ENCODE peak calls at places on chromosome 17, in eight cellular contexts. One of them, this sample, is unnamed.

GRCh38 chr17:80071116-80071980 is 30.0 kb upstream of the GAA start:
- DNase-seq in body of pancreas: peak
- DNase-seq in gastrocnemius medialis: no peak
- DNase-seq in effector memory CD8-positive, alpha-beta T cell: no peak
- DNase-seq in heart right ventricle: peak
- DNase-seq in lower leg skin: no peak
- DNase-seq in T-helper 1 cell: no peak
- DNase-seq in NT2/D1: no peak
- DNase-seq in this sample: peak

GRCh38 chr17:72710185-72710584 is 382.3 kb downstream of the SLC39A11 start:
- DNase-seq in body of pancreas: no peak
- DNase-seq in gastrocnemius medialis: no peak
- DNase-seq in effector memory CD8-positive, alpha-beta T cell: no peak
- DNase-seq in heart right ventricle: no peak
- DNase-seq in lower leg skin: no peak
- DNase-seq in T-helper 1 cell: no peak
- DNase-seq in NT2/D1: no peak
- DNase-seq in this sample: no peak

GRCh38 chr17:50201226-50201854 is at the start of gene COL1A1:
- DNase-seq in body of pancreas: peak
- DNase-seq in gastrocnemius medialis: no peak
- DNase-seq in effector memory CD8-positive, alpha-beta T cell: no peak
- DNase-seq in heart right ventricle: peak
- DNase-seq in lower leg skin: peak
- DNase-seq in T-helper 1 cell: no peak
- DNase-seq in NT2/D1: no peak
- DNase-seq in this sample: peak

GRCh38 chr17:6610011-6610410 is 30.5 kb downstream of the KIAA0753 start:
- DNase-seq in body of pancreas: no peak
- DNase-seq in gastrocnemius medialis: no peak
- DNase-seq in effector memory CD8-positive, alpha-beta T cell: no peak
- DNase-seq in heart right ventricle: no peak
- DNase-seq in lower leg skin: no peak
- DNase-seq in T-helper 1 cell: no peak
- DNase-seq in NT2/D1: no peak
- DNase-seq in this sample: no peak

GRCh38 chr17:81523139-81524062 is 4.8 kb upstream of the FSCN2 start:
- DNase-seq in body of pancreas: no peak
- DNase-seq in gastrocnemius medialis: no peak
- DNase-seq in effector memory CD8-positive, alpha-beta T cell: no peak
- DNase-seq in heart right ventricle: no peak
- DNase-seq in lower leg skin: no peak
- DNase-seq in T-helper 1 cell: no peak
- DNase-seq in NT2/D1: peak
- DNase-seq in this sample: no peak

GRCh38 chr17:57366558-57367351 is 110.4 kb downstream of the MSI2 start:
- DNase-seq in body of pancreas: no peak
- DNase-seq in gastrocnemius medialis: peak
- DNase-seq in effector memory CD8-positive, alpha-beta T cell: no peak
- DNase-seq in heart right ventricle: no peak
- DNase-seq in lower leg skin: no peak
- DNase-seq in T-helper 1 cell: no peak
- DNase-seq in NT2/D1: no peak
- DNase-seq in this sample: no peak

GRCh38 chr17:7421186-7421585 is 1.1 kb downstream of the SPEM1 start:
- DNase-seq in body of pancreas: no peak
- DNase-seq in gastrocnemius medialis: no peak
- DNase-seq in effector memory CD8-positive, alpha-beta T cell: no peak
- DNase-seq in heart right ventricle: no peak
- DNase-seq in lower leg skin: no peak
- DNase-seq in T-helper 1 cell: no peak
- DNase-seq in NT2/D1: no peak
- DNase-seq in this sample: no peak

GRCh38 chr17:27414271-27414670 is 42.0 kb upstream of the KSR1 start:
- DNase-seq in body of pancreas: no peak
- DNase-seq in gastrocnemius medialis: no peak
- DNase-seq in effector memory CD8-positive, alpha-beta T cell: no peak
- DNase-seq in heart right ventricle: no peak
- DNase-seq in lower leg skin: no peak
- DNase-seq in T-helper 1 cell: no peak
- DNase-seq in NT2/D1: no peak
- DNase-seq in this sample: no peak

GRCh38 chr17:50557265-50558029 is 3.1 kb upstream of the CACNA1G start:
- DNase-seq in body of pancreas: no peak
- DNase-seq in gastrocnemius medialis: no peak
- DNase-seq in effector memory CD8-positive, alpha-beta T cell: no peak
- DNase-seq in heart right ventricle: no peak
- DNase-seq in lower leg skin: no peak
- DNase-seq in T-helper 1 cell: no peak
- DNase-seq in NT2/D1: no peak
- DNase-seq in this sample: no peak

GRCh38 chr17:40115101-40115436 is 6.7 kb upstream of the MSL1 start:
- DNase-seq in body of pancreas: no peak
- DNase-seq in gastrocnemius medialis: no peak
- DNase-seq in effector memory CD8-positive, alpha-beta T cell: no peak
- DNase-seq in heart right ventricle: no peak
- DNase-seq in lower leg skin: no peak
- DNase-seq in T-helper 1 cell: no peak
- DNase-seq in NT2/D1: no peak
- DNase-seq in this sample: no peak

GRCh38 chr17:33667052-33667509 is 374.0 kb upstream of the ASIC2 start:
- DNase-seq in body of pancreas: no peak
- DNase-seq in gastrocnemius medialis: no peak
- DNase-seq in effector memory CD8-positive, alpha-beta T cell: no peak
- DNase-seq in heart right ventricle: no peak
- DNase-seq in lower leg skin: peak
- DNase-seq in T-helper 1 cell: no peak
- DNase-seq in NT2/D1: no peak
- DNase-seq in this sample: no peak

GRCh38 chr17:32696426-32696825 is 180.5 kb downstream of the MYO1D start:
- DNase-seq in body of pancreas: no peak
- DNase-seq in gastrocnemius medialis: no peak
- DNase-seq in effector memory CD8-positive, alpha-beta T cell: no peak
- DNase-seq in heart right ventricle: no peak
- DNase-seq in lower leg skin: no peak
- DNase-seq in T-helper 1 cell: no peak
- DNase-seq in NT2/D1: no peak
- DNase-seq in this sample: no peak

GRCh38 chr17:82047914-82048570 is 3.6 kb downstream of the RFNG start:
- DNase-seq in body of pancreas: no peak
- DNase-seq in gastrocnemius medialis: no peak
- DNase-seq in effector memory CD8-positive, alpha-beta T cell: no peak
- DNase-seq in heart right ventricle: no peak
- DNase-seq in lower leg skin: no peak
- DNase-seq in T-helper 1 cell: no peak
- DNase-seq in NT2/D1: no peak
- DNase-seq in this sample: no peak

GRCh38 chr17:19019041-19019941 is 14.7 kb upstream of the FAM83G start:
- DNase-seq in body of pancreas: no peak
- DNase-seq in gastrocnemius medialis: no peak
- DNase-seq in effector memory CD8-positive, alpha-beta T cell: no peak
- DNase-seq in heart right ventricle: no peak
- DNase-seq in lower leg skin: no peak
- DNase-seq in T-helper 1 cell: no peak
- DNase-seq in NT2/D1: no peak
- DNase-seq in this sample: no peak

GRCh38 chr17:50767446-50767845 is at the start of gene ANKRD40CL:
- DNase-seq in body of pancreas: no peak
- DNase-seq in gastrocnemius medialis: no peak
- DNase-seq in effector memory CD8-positive, alpha-beta T cell: no peak
- DNase-seq in heart right ventricle: no peak
- DNase-seq in lower leg skin: no peak
- DNase-seq in T-helper 1 cell: no peak
- DNase-seq in NT2/D1: no peak
- DNase-seq in this sample: no peak

GRCh38 chr17:64998436-64999190 is 57.9 kb downstream of the GNA13 start:
- DNase-seq in body of pancreas: no peak
- DNase-seq in gastrocnemius medialis: no peak
- DNase-seq in effector memory CD8-positive, alpha-beta T cell: no peak
- DNase-seq in heart right ventricle: no peak
- DNase-seq in lower leg skin: no peak
- DNase-seq in T-helper 1 cell: no peak
- DNase-seq in NT2/D1: no peak
- DNase-seq in this sample: peak

GRCh38 chr17:50151937-50152547 is 1.6 kb upstream of the PPP1R9B start:
- DNase-seq in body of pancreas: peak
- DNase-seq in gastrocnemius medialis: peak
- DNase-seq in effector memory CD8-positive, alpha-beta T cell: peak
- DNase-seq in heart right ventricle: peak
- DNase-seq in lower leg skin: peak
- DNase-seq in T-helper 1 cell: no peak
- DNase-seq in NT2/D1: peak
- DNase-seq in this sample: peak